ENCODE peak calls at places on chromosomes 6 and 20, in five cellular contexts. One of them, this sample, is unnamed.

GRCh38 chr6:35077713-35078105 is 63.4 kb downstream of the TCP11 start:
- DNase-seq in dorsolateral prefrontal cortex: no peak
- DNase-seq in astrocyte: no peak
- DNase-seq in A673: no peak
- DNase-seq in neural progenitor cell: no peak
- DNase-seq in this sample: no peak

GRCh38 chr6:29926081-29926794 is 16.1 kb upstream of the HLA-A start:
- DNase-seq in dorsolateral prefrontal cortex: no peak
- DNase-seq in astrocyte: no peak
- DNase-seq in A673: no peak
- DNase-seq in neural progenitor cell: no peak
- DNase-seq in this sample: no peak

GRCh38 chr6:8627085-8627861 is 191.9 kb upstream of the SLC35B3 start:
- DNase-seq in dorsolateral prefrontal cortex: no peak
- DNase-seq in astrocyte: peak; percentile 36
- DNase-seq in A673: peak; percentile 9
- DNase-seq in neural progenitor cell: no peak
- DNase-seq in this sample: no peak

GRCh38 chr20:1810926-1811620 is 84.1 kb upstream of the SIRPA start:
- DNase-seq in dorsolateral prefrontal cortex: no peak
- DNase-seq in astrocyte: peak; percentile 53
- DNase-seq in A673: peak; percentile 56
- DNase-seq in neural progenitor cell: no peak
- DNase-seq in this sample: no peak

GRCh38 chr20:44123251-44123650 is 63.7 kb downstream of the JPH2 start:
- DNase-seq in dorsolateral prefrontal cortex: no peak
- DNase-seq in astrocyte: no peak
- DNase-seq in A673: no peak
- DNase-seq in neural progenitor cell: no peak
- DNase-seq in this sample: no peak

GRCh38 chr6:106820412-106820852 is 154.1 kb downstream of the CD24 start:
- DNase-seq in dorsolateral prefrontal cortex: no peak
- DNase-seq in astrocyte: peak; percentile 78
- DNase-seq in A673: no peak
- DNase-seq in neural progenitor cell: no peak
- DNase-seq in this sample: no peak

GRCh38 chr6:7505196-7505699 is 36.2 kb upstream of the DSP start:
- DNase-seq in dorsolateral prefrontal cortex: peak; percentile 52
- DNase-seq in astrocyte: peak; percentile 91
- DNase-seq in A673: peak; percentile 55
- DNase-seq in neural progenitor cell: peak; percentile 28
- DNase-seq in this sample: no peak

GRCh38 chr6:6881438-6882267 is 226.1 kb upstream of the RREB1 start:
- DNase-seq in dorsolateral prefrontal cortex: no peak
- DNase-seq in astrocyte: no peak
- DNase-seq in A673: no peak
- DNase-seq in neural progenitor cell: no peak
- DNase-seq in this sample: no peak

GRCh38 chr6:92297101-92297500 is 1122.3 kb downstream of the EPHA7 start:
- DNase-seq in dorsolateral prefrontal cortex: no peak
- DNase-seq in astrocyte: no peak
- DNase-seq in A673: peak; percentile 10
- DNase-seq in neural progenitor cell: no peak
- DNase-seq in this sample: no peak

GRCh38 chr6:90835584-90836212 is 248.8 kb upstream of the MAP3K7 start:
- DNase-seq in dorsolateral prefrontal cortex: no peak
- DNase-seq in astrocyte: no peak
- DNase-seq in A673: no peak
- DNase-seq in neural progenitor cell: no peak
- DNase-seq in this sample: no peak

GRCh38 chr6:92690997-92691599 is 728.3 kb downstream of the EPHA7 start:
- DNase-seq in dorsolateral prefrontal cortex: no peak
- DNase-seq in astrocyte: peak; percentile 34
- DNase-seq in A673: no peak
- DNase-seq in neural progenitor cell: no peak
- DNase-seq in this sample: no peak

GRCh38 chr6:27893059-27893835 is 18.9 kb downstream of the OR2B2 start:
- DNase-seq in dorsolateral prefrontal cortex: peak; percentile 71
- DNase-seq in astrocyte: peak; percentile 99
- DNase-seq in A673: peak; percentile 97
- DNase-seq in neural progenitor cell: peak; percentile 96
- DNase-seq in this sample: peak; percentile 98

GRCh38 chr6:45038226-45038625 is 289.9 kb upstream of the RUNX2 start:
- DNase-seq in dorsolateral prefrontal cortex: no peak
- DNase-seq in astrocyte: no peak
- DNase-seq in A673: no peak
- DNase-seq in neural progenitor cell: no peak
- DNase-seq in this sample: no peak

DNA sequence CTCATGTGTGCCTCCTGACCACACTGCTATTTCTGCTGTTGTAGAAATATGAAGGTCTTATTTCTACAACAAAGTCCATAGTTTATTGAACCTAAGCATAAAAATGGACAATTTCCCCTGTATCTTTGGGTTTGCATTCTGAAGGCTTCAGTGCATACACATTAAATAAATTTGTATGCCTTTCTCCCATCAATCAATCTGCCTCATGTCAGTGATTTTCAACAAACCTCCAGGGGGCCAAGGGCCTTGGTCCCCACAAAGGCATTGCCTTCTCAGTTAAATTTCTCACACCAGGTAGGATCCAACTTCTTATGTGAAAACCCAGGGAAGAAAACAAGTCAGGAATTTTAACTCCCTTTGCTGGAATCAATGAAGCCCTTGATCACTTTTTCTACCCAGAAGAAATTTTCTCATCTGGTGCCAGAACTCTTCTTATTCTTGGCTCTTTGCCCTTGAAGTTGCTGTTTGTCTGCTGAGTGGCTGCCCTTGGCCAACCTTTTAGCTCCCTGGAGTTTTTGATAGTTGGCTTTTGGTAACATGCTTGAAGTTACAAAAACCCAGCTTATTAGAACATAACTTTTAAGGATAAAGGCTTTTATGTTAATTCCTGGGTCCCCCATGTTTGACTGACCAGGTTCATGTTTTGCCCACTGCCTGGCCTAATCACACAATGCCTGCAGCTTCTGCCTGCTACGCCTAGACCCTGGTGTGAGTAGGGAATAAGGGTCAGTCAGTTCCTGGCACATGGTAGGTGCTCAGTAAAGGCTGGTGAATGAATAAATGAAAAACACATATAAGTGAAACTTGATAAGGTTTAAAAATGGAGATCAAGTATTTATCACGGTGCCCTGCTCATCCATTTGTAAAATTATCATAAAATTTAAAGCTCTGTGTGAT is 37.0 kb downstream of the SHLD1 start:
- DNase-seq in dorsolateral prefrontal cortex: no peak
- DNase-seq in astrocyte: peak; percentile 57
- DNase-seq in A673: no peak
- DNase-seq in neural progenitor cell: no peak
- DNase-seq in this sample: no peak
- TF ChIP-seq CTCF in dorsolateral prefrontal cortex: no peak
- TF ChIP-seq CTCF in astrocyte: no peak
- TF ChIP-seq CTCF in A673: no peak
- TF ChIP-seq CTCF in neural progenitor cell: no peak
- TF ChIP-seq CTCF in this sample: no peak

GRCh38 chr6:108364470-108364869 is 69.6 kb downstream of the AFG1L start:
- DNase-seq in dorsolateral prefrontal cortex: no peak
- DNase-seq in astrocyte: no peak
- DNase-seq in A673: no peak
- DNase-seq in neural progenitor cell: no peak
- DNase-seq in this sample: no peak
- H3K4me3 ChIP-seq in dorsolateral prefrontal cortex: peak overlapping the region; percentile 26
- H3K4me3 ChIP-seq in astrocyte: peak overlapping the region; percentile 40
- H3K4me3 ChIP-seq in A673: peak overlapping the region; percentile 26
- H3K4me3 ChIP-seq in neural progenitor cell: no peak overlapping the region
- H3K4me3 ChIP-seq in this sample: no peak overlapping the region

GRCh38 chr20:63453029-63453523 is 19.4 kb downstream of the KCNQ2 start:
- DNase-seq in dorsolateral prefrontal cortex: no peak
- DNase-seq in astrocyte: no peak
- DNase-seq in A673: no peak
- DNase-seq in neural progenitor cell: no peak
- DNase-seq in this sample: no peak
- TF ChIP-seq CTCF in dorsolateral prefrontal cortex: no peak
- TF ChIP-seq CTCF in astrocyte: no peak
- TF ChIP-seq CTCF in A673: no peak
- TF ChIP-seq CTCF in neural progenitor cell: no peak
- TF ChIP-seq CTCF in this sample: no peak

GRCh38 chr6:75460636-75461035 is 33.0 kb downstream of the FILIP1 start:
- DNase-seq in dorsolateral prefrontal cortex: no peak
- DNase-seq in astrocyte: peak; percentile 53
- DNase-seq in A673: no peak
- DNase-seq in neural progenitor cell: no peak
- DNase-seq in this sample: no peak

GRCh38 chr6:75463896-75464295 is 29.7 kb downstream of the FILIP1 start:
- DNase-seq in dorsolateral prefrontal cortex: no peak
- DNase-seq in astrocyte: no peak
- DNase-seq in A673: no peak
- DNase-seq in neural progenitor cell: no peak
- DNase-seq in this sample: no peak

DNA sequence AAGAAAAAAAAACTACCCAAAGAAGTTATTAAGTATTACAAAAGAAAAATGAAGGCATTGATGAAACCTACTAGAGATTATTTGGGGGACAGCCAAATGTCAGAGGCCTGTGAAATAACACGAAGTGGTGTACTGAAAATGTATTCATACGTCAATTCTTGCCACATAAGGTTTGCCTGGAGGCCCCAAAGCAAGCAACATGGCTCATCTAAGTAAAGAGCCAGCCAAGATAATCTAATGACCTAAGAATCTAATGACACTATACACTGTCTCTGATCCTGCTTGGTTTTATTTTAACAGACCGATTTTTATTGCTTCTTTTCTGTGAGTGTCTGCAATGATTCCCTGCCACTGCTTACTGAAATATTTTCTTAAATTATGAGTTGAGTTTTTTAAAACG is 34.7 kb downstream of the FILIP1 start:
- DNase-seq in dorsolateral prefrontal cortex: no peak
- DNase-seq in astrocyte: no peak
- DNase-seq in A673: no peak
- DNase-seq in neural progenitor cell: no peak
- DNase-seq in this sample: no peak
- H3K4me3 ChIP-seq in dorsolateral prefrontal cortex: no peak overlapping the region
- H3K4me3 ChIP-seq in astrocyte: no peak overlapping the region
- H3K4me3 ChIP-seq in A673: no peak overlapping the region
- H3K4me3 ChIP-seq in neural progenitor cell: no peak overlapping the region
- H3K4me3 ChIP-seq in this sample: no peak overlapping the region

GRCh38 chr20:33261465-33261864 is 21.5 kb upstream of the BPIFB1 start:
- DNase-seq in dorsolateral prefrontal cortex: no peak
- DNase-seq in astrocyte: no peak
- DNase-seq in A673: no peak
- DNase-seq in neural progenitor cell: no peak
- DNase-seq in this sample: no peak

GRCh38 chr20:33263784-33264183 is 19.2 kb upstream of the BPIFB1 start:
- DNase-seq in dorsolateral prefrontal cortex: peak; percentile 27
- DNase-seq in astrocyte: no peak
- DNase-seq in A673: no peak
- DNase-seq in neural progenitor cell: no peak
- DNase-seq in this sample: no peak

GRCh38 chr20:33259371-33259770 is 23.6 kb downstream of the BPIFA1 start:
- DNase-seq in dorsolateral prefrontal cortex: no peak
- DNase-seq in astrocyte: no peak
- DNase-seq in A673: no peak
- DNase-seq in neural progenitor cell: no peak
- DNase-seq in this sample: no peak

GRCh38 chr20:33267691-33268090 is 15.3 kb upstream of the BPIFB1 start:
- DNase-seq in dorsolateral prefrontal cortex: no peak
- DNase-seq in astrocyte: no peak
- DNase-seq in A673: no peak
- DNase-seq in neural progenitor cell: no peak
- DNase-seq in this sample: no peak

DNA sequence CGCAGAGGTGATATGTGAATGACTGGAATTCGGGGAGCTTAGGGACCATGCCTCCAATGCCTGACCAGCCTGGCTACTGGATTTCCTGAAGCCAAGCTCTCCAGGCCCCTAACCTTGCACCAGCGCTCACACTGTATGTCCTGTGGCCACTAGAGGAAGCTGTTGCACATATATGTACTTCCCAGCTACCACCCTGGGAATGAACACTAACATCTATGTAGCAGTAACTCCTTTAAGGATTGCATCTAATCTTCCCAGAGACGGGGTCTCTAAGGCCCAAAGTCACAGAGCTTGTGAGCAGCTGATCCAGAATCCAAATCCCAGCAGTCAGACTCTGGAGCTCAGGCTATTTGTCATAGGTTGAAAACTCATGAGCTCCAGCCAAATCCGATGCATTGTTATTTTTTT is 20.4 kb upstream of the BPIFB1 start:
- DNase-seq in dorsolateral prefrontal cortex: peak; percentile 62
- DNase-seq in astrocyte: peak; percentile 30
- DNase-seq in A673: peak; percentile 43
- DNase-seq in neural progenitor cell: peak; percentile 86
- DNase-seq in this sample: peak; percentile 39
- TF ChIP-seq CTCF in dorsolateral prefrontal cortex: peak; percentile 69
- TF ChIP-seq CTCF in astrocyte: peak; percentile 53
- TF ChIP-seq CTCF in A673: peak; percentile 69
- TF ChIP-seq CTCF in neural progenitor cell: peak; percentile 82
- TF ChIP-seq CTCF in this sample: peak; percentile 91

GRCh38 chr6:32192608-32193039 is at the start of gene GPSM3:
- DNase-seq in dorsolateral prefrontal cortex: no peak
- DNase-seq in astrocyte: no peak
- DNase-seq in A673: no peak
- DNase-seq in neural progenitor cell: no peak
- DNase-seq in this sample: no peak
- H3K4me3 ChIP-seq in dorsolateral prefrontal cortex: peak within 1 kb of the TSS; percentile 35
- H3K4me3 ChIP-seq in astrocyte: peak within 1 kb of the TSS; percentile 25
- H3K4me3 ChIP-seq in A673: no peak within 1 kb of the TSS
- H3K4me3 ChIP-seq in neural progenitor cell: no peak within 1 kb of the TSS
- H3K4me3 ChIP-seq in this sample: no peak within 1 kb of the TSS

DNA sequence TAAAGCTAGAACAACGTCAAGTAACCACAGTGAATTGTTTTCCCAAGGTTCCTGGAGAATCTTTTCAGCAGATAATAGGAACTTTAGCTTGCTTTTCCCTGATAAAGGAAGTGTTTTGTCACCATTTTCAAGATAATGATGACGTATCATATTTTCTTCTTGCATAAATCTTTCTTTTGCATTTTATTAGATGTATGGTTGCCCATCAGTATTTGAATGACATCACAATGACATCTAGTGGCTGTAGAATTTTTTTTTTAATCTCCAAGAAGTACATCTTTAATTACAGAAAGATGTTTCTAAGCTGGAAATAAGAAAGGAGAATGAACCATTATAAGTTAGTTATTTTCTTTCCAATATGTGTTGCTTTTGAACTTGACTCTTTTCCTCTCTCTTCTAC is 83.0 kb downstream of the CENPW start:
- DNase-seq in dorsolateral prefrontal cortex: no peak
- DNase-seq in astrocyte: no peak
- DNase-seq in A673: no peak
- DNase-seq in neural progenitor cell: no peak
- DNase-seq in this sample: no peak
- TF ChIP-seq CTCF in dorsolateral prefrontal cortex: no peak
- TF ChIP-seq CTCF in astrocyte: no peak
- TF ChIP-seq CTCF in A673: no peak
- TF ChIP-seq CTCF in neural progenitor cell: no peak
- TF ChIP-seq CTCF in this sample: peak; percentile 32

GRCh38 chr6:125750692-125751333 is 1.4 kb downstream of the HEY2 start:
- DNase-seq in dorsolateral prefrontal cortex: no peak
- DNase-seq in astrocyte: no peak
- DNase-seq in A673: no peak
- DNase-seq in neural progenitor cell: no peak
- DNase-seq in this sample: no peak
- H3K4me3 ChIP-seq in dorsolateral prefrontal cortex: peak overlapping the region; percentile 82
- H3K4me3 ChIP-seq in astrocyte: peak overlapping the region; percentile 69
- H3K4me3 ChIP-seq in A673: no peak overlapping the region
- H3K4me3 ChIP-seq in neural progenitor cell: peak overlapping the region; percentile 80
- H3K4me3 ChIP-seq in this sample: no peak overlapping the region

This sample was measured in LNCaP clone FGC.